ENCODE peak calls at places on chromosomes 1 and 21, in ten cellular contexts. One of them, this sample, is unnamed. For H3K4me1, the result is how much of the 10 kb centered on the place peaks cover.

GRCh38 chr1:56034222-56034621 is 545.1 kb downstream of the PLPP3 start:
- DNase-seq in H1: no peak
- DNase-seq in GM23338: no peak
- DNase-seq in K562: no peak
- DNase-seq in GM23248: peak
- DNase-seq in neural progenitor cell: no peak
- DNase-seq in PC-3: peak
- DNase-seq in fibroblast of lung: peak
- DNase-seq in astrocyte: peak
- DNase-seq in PC-9: no peak
- DNase-seq in this sample: no peak

GRCh38 chr21:22211943-22212342 is 1213.7 kb downstream of the NCAM2 start:
- DNase-seq in GM23338: no peak
- DNase-seq in astrocyte: no peak
- DNase-seq in fibroblast of lung: no peak
- DNase-seq in K562: no peak
- DNase-seq in PC-9: no peak
- DNase-seq in PC-3: no peak
- DNase-seq in neural progenitor cell: no peak
- DNase-seq in H1: no peak
- DNase-seq in GM23248: no peak
- DNase-seq in this sample: no peak

GRCh38 chr1:22190731-22191130 is 47.8 kb upstream of the WNT4 start:
- DNase-seq in neural progenitor cell: no peak
- DNase-seq in H1: no peak
- DNase-seq in GM23248: no peak
- DNase-seq in fibroblast of lung: no peak
- DNase-seq in astrocyte: no peak
- DNase-seq in PC-3: no peak
- DNase-seq in PC-9: no peak
- DNase-seq in K562: no peak
- DNase-seq in GM23338: no peak
- DNase-seq in this sample: no peak

GRCh38 chr1:30461640-30462039 is 261.7 kb downstream of the MATN1 start:
- DNase-seq in GM23338: no peak
- DNase-seq in astrocyte: no peak
- DNase-seq in PC-3: peak
- DNase-seq in GM23248: no peak
- DNase-seq in PC-9: no peak
- DNase-seq in neural progenitor cell: no peak
- DNase-seq in K562: no peak
- DNase-seq in fibroblast of lung: no peak
- DNase-seq in H1: no peak
- DNase-seq in this sample: peak

GRCh38 chr21:25809013-25809412 is 74.2 kb downstream of the GABPA start:
- DNase-seq in K562: no peak
- DNase-seq in fibroblast of lung: peak
- DNase-seq in PC-3: peak
- DNase-seq in neural progenitor cell: no peak
- DNase-seq in PC-9: no peak
- DNase-seq in GM23248: peak
- DNase-seq in GM23338: no peak
- DNase-seq in H1: no peak
- DNase-seq in astrocyte: no peak
- DNase-seq in this sample: no peak

GRCh38 chr1:218582646-218583045 is 237.5 kb downstream of the TGFB2 start:
- DNase-seq in neural progenitor cell: no peak
- DNase-seq in GM23248: peak
- DNase-seq in astrocyte: no peak
- DNase-seq in K562: no peak
- DNase-seq in GM23338: no peak
- DNase-seq in PC-3: no peak
- DNase-seq in H1: no peak
- DNase-seq in fibroblast of lung: no peak
- DNase-seq in PC-9: no peak
- DNase-seq in this sample: no peak

GRCh38 chr1:172117800-172118199 is 276.5 kb downstream of the DNM3 start:
- DNase-seq in K562: no peak
- DNase-seq in PC-9: no peak
- DNase-seq in PC-3: no peak
- DNase-seq in H1: no peak
- DNase-seq in GM23338: no peak
- DNase-seq in neural progenitor cell: no peak
- DNase-seq in fibroblast of lung: no peak
- DNase-seq in astrocyte: peak
- DNase-seq in GM23248: no peak
- DNase-seq in this sample: no peak

GRCh38 chr1:39370602-39371001 is 120.8 kb upstream of the BMP8A start:
- DNase-seq in PC-9: no peak
- DNase-seq in fibroblast of lung: no peak
- DNase-seq in neural progenitor cell: no peak
- DNase-seq in GM23248: no peak
- DNase-seq in PC-3: no peak
- DNase-seq in astrocyte: peak
- DNase-seq in K562: no peak
- DNase-seq in H1: no peak
- DNase-seq in GM23338: no peak
- DNase-seq in this sample: no peak

GRCh38 chr1:213669964-213670691 is 317.6 kb upstream of the PROX1 start:
- DNase-seq in PC-3: no peak
- DNase-seq in PC-9: no peak
- DNase-seq in K562: no peak
- DNase-seq in GM23338: peak
- DNase-seq in GM23248: no peak
- DNase-seq in neural progenitor cell: no peak
- DNase-seq in fibroblast of lung: no peak
- DNase-seq in H1: peak
- DNase-seq in astrocyte: no peak
- DNase-seq in this sample: no peak

GRCh38 chr1:44609412-44609767 is 64.9 kb downstream of the TMEM53 start:
- DNase-seq in K562: peak
- DNase-seq in fibroblast of lung: peak
- DNase-seq in PC-9: peak
- DNase-seq in PC-3: peak
- DNase-seq in H1: peak
- DNase-seq in GM23248: peak
- DNase-seq in astrocyte: no peak
- DNase-seq in GM23338: peak
- DNase-seq in neural progenitor cell: peak
- DNase-seq in this sample: peak

GRCh38 chr1:224106568-224107281 is 7.2 kb upstream of the FBXO28 start:
- DNase-seq in K562: peak
- DNase-seq in neural progenitor cell: peak
- DNase-seq in H1: peak
- DNase-seq in GM23338: peak
- DNase-seq in astrocyte: peak
- DNase-seq in GM23248: peak
- DNase-seq in PC-9: peak
- DNase-seq in PC-3: peak
- DNase-seq in fibroblast of lung: peak
- DNase-seq in this sample: peak

GRCh38 chr1:214004014-214004413 is 16.2 kb downstream of the PROX1 start:
- DNase-seq in neural progenitor cell: no peak
- DNase-seq in GM23248: no peak
- DNase-seq in fibroblast of lung: no peak
- DNase-seq in astrocyte: no peak
- DNase-seq in PC-3: no peak
- DNase-seq in K562: no peak
- DNase-seq in H1: peak
- DNase-seq in PC-9: no peak
- DNase-seq in GM23338: no peak
- DNase-seq in this sample: no peak

GRCh38 chr1:97792655-97793054 is 128.2 kb downstream of the DPYD start:
- DNase-seq in astrocyte: no peak
- DNase-seq in GM23248: no peak
- DNase-seq in fibroblast of lung: no peak
- DNase-seq in K562: no peak
- DNase-seq in GM23338: no peak
- DNase-seq in neural progenitor cell: no peak
- DNase-seq in PC-3: no peak
- DNase-seq in PC-9: no peak
- DNase-seq in H1: no peak
- DNase-seq in this sample: no peak

GRCh38 chr1:97796716-97797115 is 124.1 kb downstream of the DPYD start:
- DNase-seq in GM23248: peak
- DNase-seq in neural progenitor cell: no peak
- DNase-seq in fibroblast of lung: peak
- DNase-seq in PC-3: no peak
- DNase-seq in GM23338: no peak
- DNase-seq in H1: no peak
- DNase-seq in PC-9: no peak
- DNase-seq in astrocyte: peak
- DNase-seq in K562: no peak
- DNase-seq in this sample: no peak

DNA sequence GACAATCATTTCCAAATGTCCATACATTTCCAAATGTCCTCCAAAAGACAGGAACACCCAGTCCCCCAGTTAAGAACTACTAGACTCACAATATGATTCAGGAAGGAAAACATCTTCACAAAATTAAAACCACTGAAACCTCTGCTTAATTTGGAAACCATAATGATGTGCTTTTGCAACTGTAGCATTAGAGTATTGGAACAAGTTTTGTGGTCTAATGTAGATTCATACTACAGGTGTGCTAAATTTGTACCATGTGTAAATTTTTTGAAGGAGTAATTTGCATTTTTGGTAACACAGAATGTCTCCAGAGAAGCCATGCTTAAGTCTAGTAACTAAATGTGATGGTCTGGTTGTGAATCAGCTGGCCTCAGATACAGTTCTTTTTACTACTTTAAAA is 129.6 kb downstream of the DPYD start:
- DNase-seq in PC-3: no peak
- DNase-seq in GM23338: no peak
- DNase-seq in K562: no peak
- DNase-seq in GM23248: no peak
- DNase-seq in neural progenitor cell: no peak
- DNase-seq in fibroblast of lung: no peak
- DNase-seq in PC-9: no peak
- DNase-seq in astrocyte: no peak
- DNase-seq in H1: no peak
- DNase-seq in this sample: no peak
- H3K4me2 ChIP-seq in PC-3: no peak
- H3K4me2 ChIP-seq in GM23338: no peak
- H3K4me2 ChIP-seq in K562: no peak
- H3K4me2 ChIP-seq in GM23248: no peak
- H3K4me2 ChIP-seq in neural progenitor cell: no peak
- H3K4me2 ChIP-seq in fibroblast of lung: no peak
- H3K4me2 ChIP-seq in PC-9: no peak
- H3K4me2 ChIP-seq in astrocyte: no peak
- H3K4me2 ChIP-seq in H1: no peak
- H3K4me2 ChIP-seq in this sample: no peak

GRCh38 chr1:1206376-1207253 is at the start of gene TNFRSF18:
- DNase-seq in PC-3: peak
- DNase-seq in neural progenitor cell: peak
- DNase-seq in fibroblast of lung: peak
- DNase-seq in GM23338: peak
- DNase-seq in PC-9: peak
- DNase-seq in astrocyte: no peak
- DNase-seq in K562: no peak
- DNase-seq in GM23248: peak
- DNase-seq in H1: no peak
- DNase-seq in this sample: no peak
- TF ChIP-seq EZH2 in PC-3: no peak
- TF ChIP-seq EZH2 in neural progenitor cell: peak
- TF ChIP-seq EZH2 in fibroblast of lung: peak
- TF ChIP-seq EZH2 in GM23338: no peak
- TF ChIP-seq EZH2 in PC-9: no peak
- TF ChIP-seq EZH2 in astrocyte: no peak
- TF ChIP-seq EZH2 in K562: no peak
- TF ChIP-seq EZH2 in GM23248: no peak
- TF ChIP-seq EZH2 in H1: no peak
- TF ChIP-seq EZH2 in this sample: no peak

DNA sequence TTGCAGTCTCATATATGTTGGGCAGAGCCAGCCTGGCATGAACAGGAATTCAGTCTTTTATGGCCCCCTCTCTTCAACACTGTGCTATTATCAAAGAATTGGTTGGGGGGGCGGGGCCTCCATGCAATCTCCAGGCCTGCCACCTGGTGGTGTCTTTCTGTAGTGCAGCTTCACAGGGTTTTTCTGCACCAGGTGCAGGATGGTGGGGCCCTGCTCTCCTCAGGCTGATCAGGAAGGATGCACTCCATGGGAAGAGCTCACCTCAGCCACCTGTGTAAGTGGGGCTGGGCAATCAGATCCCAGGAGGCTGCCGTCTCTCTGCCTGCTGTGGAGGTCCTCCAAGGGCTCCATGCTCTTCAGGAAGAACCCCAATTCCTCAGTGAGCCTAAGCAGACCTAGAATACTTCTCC is 16.7 kb downstream of the STK40 start:
- DNase-seq in PC-3: peak
- DNase-seq in fibroblast of lung: peak
- DNase-seq in neural progenitor cell: peak
- DNase-seq in GM23248: peak
- DNase-seq in PC-9: peak
- DNase-seq in H1: peak
- DNase-seq in GM23338: peak
- DNase-seq in K562: peak
- DNase-seq in astrocyte: no peak
- DNase-seq in this sample: peak
- H3K4me1 ChIP-seq in PC-3: under half
- H3K4me1 ChIP-seq in fibroblast of lung: under half
- H3K4me1 ChIP-seq in neural progenitor cell: under half
- H3K4me1 ChIP-seq in GM23248: under half
- H3K4me1 ChIP-seq in PC-9: under half
- H3K4me1 ChIP-seq in H1: under half
- H3K4me1 ChIP-seq in GM23338: under half
- H3K4me1 ChIP-seq in K562: under half
- H3K4me1 ChIP-seq in astrocyte: under half
- H3K4me1 ChIP-seq in this sample: under half

DNA sequence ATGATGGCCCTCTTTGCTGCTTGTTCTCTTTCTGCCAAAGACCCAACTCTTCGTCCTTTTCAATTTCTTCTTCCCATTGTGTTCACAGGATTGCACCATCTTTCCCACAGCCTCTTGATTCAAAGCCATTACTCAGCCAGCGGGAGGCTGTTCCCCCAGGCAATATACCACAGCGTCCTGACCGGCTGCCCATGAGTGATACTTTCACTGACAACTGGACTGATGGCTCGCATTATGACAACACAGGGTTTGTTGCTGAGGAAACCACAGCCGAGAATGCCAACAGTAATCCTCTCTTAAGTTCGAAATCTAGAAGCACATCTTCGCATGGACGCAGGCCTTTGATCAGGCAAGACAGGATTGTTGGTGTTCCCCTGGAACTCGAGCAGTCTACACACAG is 167.4 kb downstream of the LRRC40 start:
- DNase-seq in GM23338: no peak
- DNase-seq in K562: no peak
- DNase-seq in neural progenitor cell: no peak
- DNase-seq in PC-3: peak
- DNase-seq in fibroblast of lung: no peak
- DNase-seq in GM23248: no peak
- DNase-seq in H1: no peak
- DNase-seq in astrocyte: peak
- DNase-seq in PC-9: peak
- DNase-seq in this sample: no peak
- H3K4me2 ChIP-seq in GM23338: no peak
- H3K4me2 ChIP-seq in K562: no peak
- H3K4me2 ChIP-seq in neural progenitor cell: no peak
- H3K4me2 ChIP-seq in PC-3: peak
- H3K4me2 ChIP-seq in fibroblast of lung: no peak
- H3K4me2 ChIP-seq in GM23248: no peak
- H3K4me2 ChIP-seq in H1: no peak
- H3K4me2 ChIP-seq in astrocyte: no peak
- H3K4me2 ChIP-seq in PC-9: peak
- H3K4me2 ChIP-seq in this sample: no peak